ENCODE peak calls at places on chromosome 1, in six cellular contexts. Y is AG09309, Z is GM23338, U is NCI-H2171 treated with DMSO at 0.1 percent for 48 hours, Q is neural progenitor cell, K is nephron progenitor cell. B is an unnamed sample.

GRCh38 chr1:12597792-12598191 is 20.2 kb downstream of the DHRS3 start:
- DNase-seq in Z (no peak), K (no peak), Y (no peak), U (no peak), Q (no peak), B (no peak)

GRCh38 chr1:109396971-109397370 is 747 bp downstream of the SORT1 start:
- DNase-seq in U (peak), Q (no peak), K (no peak), Y (no peak), Z (no peak), B (no peak)

GRCh38 chr1:76254165-76255043 is 179.9 kb downstream of the ST6GALNAC3 start:
- DNase-seq in Y (no peak), Q (no peak), Z (no peak), K (no peak), U (peak), B (no peak)

GRCh38 chr1:18938008-18938706 is 18.3 kb downstream of the IFFO2 start:
- DNase-seq in Y (no peak), Q (no peak), Z (no peak), K (no peak), U (no peak), B (no peak)

GRCh38 chr1:38064232-38064903 is 17.8 kb upstream of the POU3F1 start:
- DNase-seq in K (no peak), U (no peak), Z (peak), Y (peak), Q (peak), B (peak)

GRCh38 chr1:150970818-150971582 is 3.6 kb downstream of the CERS2 start:
- DNase-seq in K (peak), Y (peak), Z (peak), Q (peak), U (no peak), B (no peak)

GRCh38 chr1:219296430-219296850 is 122.8 kb downstream of the LYPLAL1 start:
- DNase-seq in Y (no peak), K (no peak), Z (no peak), Q (no peak), U (no peak), B (no peak)

GRCh38 chr1:226069818-226070489 is 7.4 kb downstream of the H3-3A start:
- DNase-seq in Q (no peak), Y (no peak), K (no peak), U (no peak), Z (no peak), B (no peak)

GRCh38 chr1:178301141-178301540 is 195.6 kb downstream of the CLEC20A start:
- DNase-seq in Q (no peak), Z (no peak), K (no peak), Y (no peak), U (no peak), B (no peak)

GRCh38 chr1:226798427-226799411 is 59.6 kb upstream of the ITPKB start:
- DNase-seq in Y (no peak), Q (no peak), K (no peak), Z (no peak), U (no peak), B (no peak)

GRCh38 chr1:99700020-99700419 is 54.1 kb downstream of the PALMD start:
- DNase-seq in Q (no peak), Y (no peak), K (no peak), U (no peak), Z (no peak), B (no peak)

GRCh38 chr1:151508721-151509292 is 2.4 kb upstream of the CGN start:
- DNase-seq in Y (no peak), U (no peak), K (no peak), Q (no peak), Z (no peak), B (no peak)

GRCh38 chr1:248812736-248813425 is 12.8 kb downstream of the SH3BP5L start:
- DNase-seq in U (no peak), Q (no peak), K (no peak), Z (no peak), Y (no peak), B (no peak)

GRCh38 chr1:44515416-44515815 is 110.4 kb downstream of the RNF220 start:
- DNase-seq in U (no peak), Y (no peak), Q (no peak), Z (no peak), K (no peak), B (no peak)

GRCh38 chr1:65791860-65792670 is 630 bp upstream of the PDE4B start:
- DNase-seq in Z (peak), Q (peak), Y (no peak), K (peak), U (no peak), B (no peak)

GRCh38 chr1:24020470-24020869 is 40.3 kb upstream of the SRSF10 start:
- DNase-seq in K (no peak), Q (no peak), Y (no peak), Z (no peak), U (no peak), B (no peak)

GRCh38 chr1:112230232-112230631 is 165.8 kb upstream of the CTTNBP2NL start:
- DNase-seq in Q (no peak), Z (no peak), U (no peak), K (no peak), Y (no peak), B (no peak)

GRCh38 chr1:28895896-28896608 is 18.3 kb upstream of the EPB41 start:
- DNase-seq in Y (no peak), Q (no peak), U (no peak), K (no peak), Z (no peak), B (no peak)

GRCh38 chr1:44842763-44843655 is at the start of gene PTCH2:
- DNase-seq in U (peak), K (peak), Z (peak), Y (no peak), Q (peak), B (no peak)

GRCh38 chr1:233518344-233518743 is 95.6 kb upstream of the KCNK1 start:
- DNase-seq in K (peak), Q (peak), Y (no peak), U (no peak), Z (peak), B (no peak)

GRCh38 chr1:184152502-184152901 is 101.0 kb downstream of the TSEN15 start:
- DNase-seq in Z (no peak), K (no peak), U (no peak), Y (no peak), Q (no peak), B (no peak)